ENCODE peak calls at places on chromosomes 13 and 19, in five cellular contexts. U is IMR-90, B is cardiac fibroblast, F is transverse colon, K is lung. O is an unnamed sample.

GRCh38 chr19:46812898-46813569 is 24.6 kb upstream of the SLC1A5 start:
- DNase-seq in U (no peak), B (no peak), F (no peak), K (peak; percentile 36), O (no peak)

GRCh38 chr13:76693086-76693485 is 193.1 kb downstream of the KCTD12 start:
- DNase-seq in U (no peak), B (no peak), F (no peak), K (no peak), O (no peak)

GRCh38 chr19:15113245-15114152 is 6.3 kb downstream of the SYDE1 start:
- DNase-seq in U (no peak), B (no peak), F (no peak), K (no peak), O (no peak)

GRCh38 chr13:74575729-74576125 is 441.5 kb upstream of the KLF12 start:
- DNase-seq in U (peak; percentile 33), B (peak; percentile 67), F (peak; percentile 28), K (peak; percentile 35), O (peak; percentile 32)

GRCh38 chr19:7266832-7267231 is 27.4 kb downstream of the INSR start:
- DNase-seq in U (no peak), B (no peak), F (no peak), K (no peak), O (no peak)

GRCh38 chr13:72368031-72368430 is 359.4 kb downstream of the MZT1 start:
- DNase-seq in U (no peak), B (no peak), F (no peak), K (no peak), O (no peak)

GRCh38 chr13:101572456-101572855 is 120.0 kb downstream of the ITGBL1 start:
- DNase-seq in U (peak; percentile 19), B (no peak), F (no peak), K (no peak), O (no peak)

GRCh38 chr19:12095111-12095790 is 30.7 kb downstream of the ZNF844 start:
- DNase-seq in U (peak; percentile 64), B (peak; percentile 6), F (no peak), K (no peak), O (no peak)

GRCh38 chr13:78595819-78596700 is 7.3 kb downstream of the POU4F1 start:
- DNase-seq in U (no peak), B (no peak), F (no peak), K (no peak), O (no peak)
- H3K4me3 ChIP-seq in U (peak overlapping the region; percentile 19), B (no peak overlapping the region), F (peak overlapping the region; percentile 32), K (no peak overlapping the region), O (peak overlapping the region; percentile 58)

DNA sequence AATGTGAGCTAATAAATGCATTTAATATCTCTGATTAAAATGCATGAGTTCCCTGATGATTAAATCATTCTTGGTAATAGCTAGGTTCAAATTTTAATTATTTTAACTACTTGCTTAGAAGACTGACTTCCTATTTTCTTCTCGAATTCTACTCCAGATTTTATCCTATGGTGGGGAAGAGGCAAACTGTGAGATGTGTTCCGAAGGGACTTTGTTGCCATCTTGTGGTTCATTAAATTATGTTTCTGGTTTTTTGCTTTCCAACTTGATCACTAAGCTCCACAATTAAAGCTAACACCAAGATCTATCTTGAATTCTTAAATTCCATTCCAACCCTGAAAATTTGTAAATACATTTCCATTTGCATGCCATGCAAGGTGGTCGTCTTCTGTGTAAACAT is 538.4 kb upstream of the PCDH20 start:
- DNase-seq in U (peak; percentile 0), B (peak; percentile 23), F (no peak), K (no peak), O (no peak)
- TF ChIP-seq CTCF in U (no peak), B (no peak), F (no peak), K (no peak), O (peak; percentile 11)

GRCh38 chr19:51702754-51703654 is 9.9 kb downstream of the SPACA6 start:
- DNase-seq in U (no peak), B (no peak), F (peak; percentile 70), K (peak; percentile 46), O (no peak)

GRCh38 chr19:51703655-51704515 is 10.8 kb downstream of the SPACA6 start:
- DNase-seq in U (peak; percentile 89), B (peak; percentile 97), F (peak; percentile 98), K (peak; percentile 97), O (peak; percentile 96)

GRCh38 chr19:51701468-51702100 is 8.5 kb downstream of the SPACA6 start:
- DNase-seq in U (no peak), B (no peak), F (no peak), K (no peak), O (no peak)

GRCh38 chr19:51704601-51705000 is 11.5 kb downstream of the SPACA6 start:
- DNase-seq in U (no peak), B (no peak), F (no peak), K (no peak), O (no peak)

GRCh38 chr19:51702103-51702753 is 9.1 kb downstream of the SPACA6 start:
- DNase-seq in U (peak; percentile 24), B (peak; percentile 78), F (peak; percentile 84), K (peak; percentile 93), O (peak; percentile 60)
- H3K4me3 ChIP-seq in U (no peak overlapping the region), B (no peak overlapping the region), F (no peak overlapping the region), K (no peak overlapping the region), O (no peak overlapping the region)

GRCh38 chr13:60261432-60262351 is 98.0 kb upstream of the DIAPH3 start:
- DNase-seq in U (no peak), B (no peak), F (no peak), K (no peak), O (no peak)

GRCh38 chr13:60260440-60260839 is 96.7 kb upstream of the DIAPH3 start:
- DNase-seq in U (no peak), B (no peak), F (no peak), K (no peak), O (no peak)

DNA sequence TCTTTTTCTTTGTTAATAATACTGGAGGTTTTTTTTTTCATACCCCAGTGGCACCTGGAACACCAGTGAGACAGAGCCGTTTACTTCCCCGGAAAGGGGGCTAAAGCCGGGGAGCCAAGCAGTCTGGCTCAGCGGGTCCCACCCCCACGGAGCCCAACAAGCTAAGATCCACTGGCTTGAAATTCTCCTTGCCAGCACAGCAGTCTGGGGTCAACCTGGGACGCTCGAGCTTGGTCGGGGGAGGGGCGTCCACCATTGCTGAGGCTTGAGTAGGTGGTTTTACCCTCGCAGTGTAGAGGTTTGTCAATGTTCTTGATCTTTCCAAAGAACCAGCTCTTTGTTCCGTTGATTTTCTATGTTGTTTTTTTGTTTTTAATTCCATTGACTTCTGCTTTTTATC is 94.6 kb upstream of the DIAPH3 start:
- DNase-seq in U (no peak), B (no peak), F (no peak), K (no peak), O (no peak)
- TF ChIP-seq CTCF in U (no peak), B (no peak), F (no peak), K (no peak), O (no peak)

GRCh38 chr13:99930925-99931324 is 40.6 kb downstream of the ZIC5 start:
- DNase-seq in U (no peak), B (no peak), F (no peak), K (no peak), O (no peak)

GRCh38 chr13:99929866-99930265 is 41.7 kb downstream of the ZIC5 start:
- DNase-seq in U (no peak), B (no peak), F (no peak), K (no peak), O (no peak)

GRCh38 chr13:99922631-99923404 is 48.7 kb downstream of the ZIC5 start:
- DNase-seq in U (no peak), B (no peak), F (peak; percentile 83), K (no peak), O (no peak)

GRCh38 chr13:99923877-99924582 is 47.5 kb downstream of the ZIC5 start:
- DNase-seq in U (no peak), B (no peak), F (no peak), K (no peak), O (no peak)

GRCh38 chr13:99926014-99926731 is 45.4 kb downstream of the ZIC5 start:
- DNase-seq in U (peak; percentile 16), B (no peak), F (peak; percentile 54), K (no peak), O (no peak)
- H3K4me3 ChIP-seq in U (no peak overlapping the region), B (no peak overlapping the region), F (peak overlapping the region; percentile 26), K (no peak overlapping the region), O (peak overlapping the region; percentile 57)

GRCh38 chr13:88472316-88472715 is 801.1 kb downstream of the SLITRK5 start:
- DNase-seq in U (no peak), B (no peak), F (no peak), K (no peak), O (no peak)
- TF ChIP-seq CTCF in U (no peak), B (no peak), F (no peak), K (no peak), O (no peak)

O was measured in thoracic aorta.